ENCODE peak calls at places on chromosomes 7 and 10, in nine cellular contexts. F is amniotic epithelial cell; I is T-helper 2 cell; T is stimulated activated CD4-positive, alpha-beta T cell treated with anti-CD3 and anti-CD28 coated beads, TNF-alpha, amount 100 ng/mL, for 1 hour; O is PC-9; N is GM19239; J is OCI-M1; S is RCC 7860; V is A549. Y is an unnamed sample.

GRCh38 chr10:114250246-114250645 is 11.2 kb downstream of the VWA2 start:
- DNase-seq in F (no peak), I (no peak), T (no peak), O (no peak), N (no peak), J (no peak), S (no peak), V (no peak), Y (no peak)

GRCh38 chr7:43768201-43768893 is 9.9 kb downstream of the BLVRA start:
- DNase-seq in F (no peak), I (peak; percentile 30), T (no peak), O (no peak), N (no peak), J (peak; percentile 38), S (no peak), V (no peak), Y (peak; percentile 70)

GRCh38 chr10:97463363-97464132 is 17.6 kb downstream of the ZDHHC16 start:
- DNase-seq in F (peak; percentile 63), I (peak; percentile 38), T (no peak), O (peak; percentile 71), N (peak; percentile 33), J (peak; percentile 73), S (peak; percentile 49), V (peak; percentile 62), Y (peak; percentile 37)

GRCh38 chr7:1666251-1666778 is 3.8 kb upstream of the ELFN1 start:
- DNase-seq in F (no peak), I (no peak), T (no peak), O (no peak), N (no peak), J (no peak), S (no peak), V (peak; percentile 51), Y (no peak)

GRCh38 chr10:124339951-124340760 is 78.6 kb downstream of the OAT start:
- DNase-seq in F (peak; percentile 8), I (no peak), T (no peak), O (no peak), N (no peak), J (no peak), S (no peak), V (peak; percentile 38), Y (no peak)

GRCh38 chr7:105639677-105640493 is 58.6 kb upstream of the EFCAB10 start:
- DNase-seq in F (no peak), I (no peak), T (no peak), O (no peak), N (no peak), J (no peak), S (no peak), V (no peak), Y (no peak)

GRCh38 chr10:130372222-130372621 is 236.0 kb downstream of the GLRX3 start:
- DNase-seq in F (no peak), I (no peak), T (no peak), O (no peak), N (no peak), J (no peak), S (no peak), V (no peak), Y (no peak)

GRCh38 chr7:84196007-84196551 is 1.5 kb upstream of the SEMA3A start:
- DNase-seq in F (peak; percentile 59), I (peak; percentile 8), T (no peak), O (no peak), N (no peak), J (peak; percentile 74), S (peak; percentile 14), V (peak; percentile 74), Y (no peak)

Y was measured in erythroblast.